ENCODE peak calls at places on chromosome 12, in four cellular contexts. J is A549, C is lung, Z is Peyer's patch. M is an unnamed sample.

GRCh38 chr12:52059582-52060497 is 8.6 kb downstream of the NR4A1 start:
- DNase-seq in C (no peak), J (no peak), Z (no peak), M (no peak)

GRCh38 chr12:47207829-47208248 is 128.1 kb upstream of the AMIGO2 start:
- DNase-seq in J (no peak), Z (no peak), C (no peak), M (no peak)

GRCh38 chr12:50111693-50112455 is at the start of gene COX14:
- DNase-seq in J (peak; percentile 99), Z (peak; percentile 100), C (peak; percentile 99), M (peak; percentile 98)

GRCh38 chr12:95699579-95699978 is 91.0 kb downstream of the NTN4 start:
- DNase-seq in Z (no peak), J (no peak), C (no peak), M (no peak)

GRCh38 chr12:7869137-7869536 is 3.6 kb downstream of the SLC2A14 start:
- DNase-seq in Z (no peak), J (no peak), C (no peak), M (no peak)

GRCh38 chr12:106919910-106920544 is 35.7 kb upstream of the TMEM263 start:
- DNase-seq in J (peak; percentile 55), Z (no peak), C (no peak), M (no peak)

GRCh38 chr12:18546399-18546798 is 191.4 kb downstream of the PLCZ1 start:
- DNase-seq in J (no peak), Z (no peak), C (no peak), M (no peak)

GRCh38 chr12:45263587-45263986 is 47.7 kb downstream of the ANO6 start:
- DNase-seq in Z (no peak), J (no peak), C (no peak), M (no peak)

GRCh38 chr12:56529656-56530055 is 8.0 kb downstream of the RBMS2 start:
- DNase-seq in Z (no peak), C (no peak), J (no peak), M (no peak)

GRCh38 chr12:64390275-64390851 is at the start of gene C12orf56:
- DNase-seq in C (no peak), Z (no peak), J (peak; percentile 84), M (no peak)

GRCh38 chr12:64611430-64612286 is 1.4 kb downstream of the RASSF3 start:
- DNase-seq in Z (peak; percentile 57), J (no peak), C (peak; percentile 43), M (peak; percentile 34)

GRCh38 chr12:52005903-52006703 is 643 bp upstream of the TAMALIN start:
- DNase-seq in C (peak; percentile 65), J (no peak), Z (peak; percentile 92), M (peak; percentile 68)

GRCh38 chr12:71046215-71046614 is 111.6 kb downstream of the TSPAN8 start:
- DNase-seq in C (no peak), J (no peak), Z (no peak), M (no peak)

GRCh38 chr12:95077341-95077740 is 3.9 kb upstream of the NR2C1 start:
- DNase-seq in Z (no peak), C (no peak), J (no peak), M (no peak)

GRCh38 chr12:41368006-41368405 is 179.9 kb downstream of the PDZRN4 start:
- DNase-seq in J (no peak), C (no peak), Z (no peak), M (no peak)

GRCh38 chr12:20212658-20213387 is 155.5 kb upstream of the PDE3A start:
- DNase-seq in C (peak; percentile 76), J (peak; percentile 74), Z (peak; percentile 74), M (no peak)

GRCh38 chr12:132355742-132356681 is 26.6 kb upstream of the GALNT9 start:
- DNase-seq in C (no peak), Z (no peak), J (no peak), M (no peak)

GRCh38 chr12:103546959-103547358 is 40.1 kb upstream of the STAB2 start:
- DNase-seq in Z (no peak), J (no peak), C (no peak), M (no peak)

GRCh38 chr12:124518051-124518932 is 49.1 kb downstream of the NCOR2 start:
- DNase-seq in C (peak; percentile 98), J (peak; percentile 98), Z (peak; percentile 97), M (no peak)

GRCh38 chr12:77062396-77062795 is 3.0 kb downstream of the E2F7 start:
- DNase-seq in C (no peak), Z (no peak), J (no peak), M (no peak)

GRCh38 chr12:70258605-70259403 is 15.6 kb downstream of the CNOT2 start:
- DNase-seq in J (no peak), Z (no peak), C (no peak), M (no peak)

GRCh38 chr12:118050972-118051910 is 9.7 kb downstream of the WSB2 start:
- DNase-seq in J (no peak), C (no peak), Z (no peak), M (no peak)

GRCh38 chr12:50195832-50196231 is 28.7 kb upstream of the CERS5 start:
- DNase-seq in Z (no peak), J (no peak), C (no peak), M (no peak)

GRCh38 chr12:104957388-104958008 is 592 bp downstream of the SLC41A2 start:
- DNase-seq in C (no peak), J (peak; percentile 57), Z (peak; percentile 67), M (no peak)

GRCh38 chr12:76144253-76144564 is 59.7 kb upstream of the NAP1L1 start:
- DNase-seq in J (no peak), C (no peak), Z (peak; percentile 61), M (no peak)

GRCh38 chr12:107650977-107651376 is 34.6 kb upstream of the PWP1 start:
- DNase-seq in J (no peak), C (no peak), Z (no peak), M (no peak)

GRCh38 chr12:98572010-98572409 is 21.5 kb upstream of the SLC25A3 start:
- DNase-seq in C (no peak), Z (no peak), J (peak; percentile 32), M (no peak)

GRCh38 chr12:15163577-15163976 is 57.6 kb downstream of the RERG start:
- DNase-seq in Z (no peak), J (no peak), C (no peak), M (no peak)

GRCh38 chr12:14986449-14986848 is 13.6 kb downstream of the PDE6H start:
- DNase-seq in Z (no peak), C (no peak), J (no peak), M (no peak)

GRCh38 chr12:72028966-72029365 is 90.3 kb downstream of the TPH2 start:
- DNase-seq in J (no peak), Z (no peak), C (no peak), M (no peak)

GRCh38 chr12:85951823-85952222 is 77.7 kb downstream of the NTS start:
- DNase-seq in Z (no peak), C (no peak), J (no peak), M (no peak)

GRCh38 chr12:113769322-113769721 is 196.8 kb downstream of the RBM19 start:
- DNase-seq in C (no peak), J (no peak), Z (no peak), M (no peak)

GRCh38 chr12:122996188-122996601 is 15.7 kb downstream of the ARL6IP4 start:
- DNase-seq in J (no peak), Z (no peak), C (no peak), M (no peak)

GRCh38 chr12:91098942-91099341 is 12.4 kb downstream of the LUM start:
- DNase-seq in Z (peak; percentile 50), J (no peak), C (no peak), M (no peak)

GRCh38 chr12:96198970-96199369 is 4.8 kb downstream of the ELK3 start:
- DNase-seq in Z (no peak), J (no peak), C (no peak), M (no peak)

GRCh38 chr12:123058980-123059379 is 78.5 kb downstream of the ARL6IP4 start:
- DNase-seq in C (no peak), J (no peak), Z (no peak), M (no peak)

GRCh38 chr12:68446896-68447806 is 115.0 kb upstream of the MDM1 start:
- DNase-seq in Z (no peak), C (no peak), J (no peak), M (no peak)

GRCh38 chr12:110279561-110279960 is 1.5 kb upstream of the ATP2A2 start:
- DNase-seq in Z (no peak), J (no peak), C (no peak), M (no peak)

GRCh38 chr12:69415471-69416275 is 54.5 kb upstream of the FRS2 start:
- DNase-seq in J (peak; percentile 40), Z (peak; percentile 62), C (peak; percentile 44), M (no peak)

GRCh38 chr12:49092086-49092815 is 2.4 kb downstream of the DHH start:
- DNase-seq in J (peak; percentile 82), C (no peak), Z (peak; percentile 71), M (peak; percentile 53)
- TF ChIP-seq CTCF in J (peak; percentile 54), C (peak; percentile 8), Z (no peak), M (no peak)

GRCh38 chr12:54749191-54749818 is 101.1 kb upstream of the DCD start:
- DNase-seq in Z (peak; percentile 63), C (no peak), J (peak; percentile 43), M (no peak)
- TF ChIP-seq CTCF in Z (peak; percentile 76), C (peak; percentile 67), J (peak; percentile 89), M (peak; percentile 75)

GRCh38 chr12:2011641-2012607 is 7.7 kb upstream of the DCP1B start:
- DNase-seq in C (no peak), J (no peak), Z (no peak), M (no peak)
- TF ChIP-seq CTCF in C (no peak), J (no peak), Z (no peak), M (no peak)

DNA sequence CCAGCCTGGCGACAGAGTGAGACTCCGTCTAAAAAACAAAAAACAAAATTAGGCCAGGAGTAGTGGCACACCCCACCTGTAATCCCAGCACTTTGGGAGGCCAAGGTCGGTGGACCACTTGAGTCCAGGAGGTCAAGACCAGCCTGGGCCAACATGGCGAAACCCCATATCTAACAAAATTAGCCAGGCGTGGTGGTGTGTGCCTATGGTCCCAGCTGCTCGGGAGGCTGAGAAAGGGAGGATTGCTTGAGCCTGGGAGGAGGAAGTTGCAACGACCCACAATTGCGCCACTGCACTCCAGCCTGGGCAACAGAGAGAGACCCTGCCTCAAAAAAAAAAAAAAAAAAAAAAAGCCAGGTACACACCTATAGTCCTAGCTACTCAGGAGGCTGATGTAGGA is 37.0 kb downstream of the KDM2B start:
- DNase-seq in Z (no peak), J (no peak), C (no peak), M (no peak)
- TF ChIP-seq CTCF in Z (no peak), J (no peak), C (no peak), M (no peak)

GRCh38 chr12:32134144-32134888 is 27.7 kb downstream of the BICD1 start:
- DNase-seq in J (no peak), Z (no peak), C (no peak), M (no peak)
- TF ChIP-seq CTCF in J (no peak), Z (no peak), C (no peak), M (no peak)

DNA sequence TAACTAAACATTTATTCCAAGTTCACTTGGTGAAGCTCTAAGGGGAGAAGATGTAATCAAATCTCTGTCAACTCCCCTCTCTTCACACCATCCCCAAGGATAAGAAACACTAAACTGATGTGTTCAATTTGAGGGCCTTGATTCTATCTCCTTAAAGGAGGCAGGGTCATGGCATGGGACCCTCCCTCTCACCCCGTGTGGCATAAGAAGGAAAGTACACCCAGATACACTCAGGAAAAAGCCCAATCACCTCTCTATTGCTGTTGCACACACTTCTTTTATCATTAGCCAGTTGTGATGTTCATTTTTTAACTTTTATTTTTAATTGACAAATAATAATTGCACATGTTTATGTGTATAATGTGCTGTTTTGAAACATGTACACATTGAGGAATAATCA is 35.1 kb downstream of the WASHC3 start:
- DNase-seq in Z (no peak), J (no peak), C (no peak), M (no peak)
- TF ChIP-seq CTCF in Z (no peak), J (no peak), C (no peak), M (no peak)

M was measured in activated B cell treated with CpG ODN at 0.5 μM for 24 hours.